ENCODE peak calls at places on chromosomes 6 and 20, in eight cellular contexts. G, A, E, C, X, B, T and L are unnamed samples.

GRCh38 chr20:4427936-4428581 is 293.6 kb upstream of the PRND start:
- DNase-seq in G (no peak), A (no peak), E (peak), C (no peak), X (no peak), B (no peak), T (no peak), L (no peak)

GRCh38 chr6:49430187-49430586 is 32.9 kb downstream of the MMUT start:
- DNase-seq in G (peak), A (no peak), E (no peak), C (peak), X (no peak), B (peak), T (no peak), L (no peak)

GRCh38 chr20:940926-941325 is 24.8 kb upstream of the ANGPT4 start:
- DNase-seq in G (no peak), A (no peak), E (no peak), C (no peak), X (no peak), B (no peak), T (no peak), L (no peak)

GRCh38 chr20:43752561-43753301 is 25.9 kb upstream of the GTSF1L start:
- DNase-seq in G (peak), A (no peak), E (no peak), C (peak), X (no peak), B (peak), T (no peak), L (no peak)

GRCh38 chr6:100472674-100473073 is 8.0 kb upstream of the SIM1 start:
- DNase-seq in G (peak), A (no peak), E (peak), C (no peak), X (no peak), B (peak), T (no peak), L (peak)

GRCh38 chr20:2102585-2103453 is 1.2 kb downstream of the STK35 start:
- DNase-seq in G (peak), A (peak), E (peak), C (peak), X (peak), B (peak), T (peak), L (peak)

GRCh38 chr6:47303383-47303782 is 6.3 kb downstream of the TNFRSF21 start:
- DNase-seq in G (no peak), A (no peak), E (no peak), C (no peak), X (no peak), B (no peak), T (no peak), L (no peak)

GRCh38 chr20:36569847-36570429 is 3.5 kb upstream of the TGIF2 start:
- DNase-seq in G (no peak), A (no peak), E (no peak), C (no peak), X (no peak), B (peak), T (no peak), L (no peak)

GRCh38 chr6:94323853-94324252 is 904.5 kb upstream of the EPHA7 start:
- DNase-seq in G (peak), A (peak), E (peak), C (peak), X (no peak), B (no peak), T (no peak), L (no peak)

GRCh38 chr6:40285535-40285934 is 301.6 kb downstream of the LRFN2 start:
- DNase-seq in G (no peak), A (no peak), E (peak), C (no peak), X (no peak), B (no peak), T (no peak), L (no peak)

GRCh38 chr6:66128676-66129075 is 421.6 kb upstream of the EYS start:
- DNase-seq in G (no peak), A (no peak), E (no peak), C (no peak), X (no peak), B (no peak), T (no peak), L (no peak)

GRCh38 chr6:404685-405423 is 13.3 kb downstream of the IRF4 start:
- DNase-seq in G (no peak), A (no peak), E (no peak), C (no peak), X (no peak), B (no peak), T (no peak), L (no peak)

GRCh38 chr6:41884957-41885356 is 10.2 kb downstream of the USP49 start:
- DNase-seq in G (no peak), A (no peak), E (no peak), C (no peak), X (no peak), B (no peak), T (no peak), L (no peak)

GRCh38 chr6:85124472-85125428 is 325.1 kb upstream of the NT5E start:
- DNase-seq in G (no peak), A (no peak), E (no peak), C (peak), X (peak), B (no peak), T (no peak), L (no peak)

GRCh38 chr20:33915726-33916331 is 77.9 kb upstream of the RALY start:
- DNase-seq in G (peak), A (no peak), E (peak), C (no peak), X (peak), B (peak), T (peak), L (peak)

GRCh38 chr6:71602385-71602949 is 283.9 kb upstream of the RIMS1 start:
- DNase-seq in G (peak), A (no peak), E (no peak), C (no peak), X (no peak), B (peak), T (no peak), L (no peak)

GRCh38 chr6:158567871-158568401 is 8.0 kb downstream of the TMEM181 start:
- DNase-seq in G (no peak), A (no peak), E (no peak), C (no peak), X (no peak), B (peak), T (no peak), L (no peak)

GRCh38 chr20:48972816-48973215 is 51.3 kb downstream of the ARFGEF2 start:
- DNase-seq in G (no peak), A (peak), E (no peak), C (no peak), X (no peak), B (no peak), T (no peak), L (no peak)

GRCh38 chr6:105896052-105896820 is 189.9 kb upstream of the PRDM1 start:
- DNase-seq in G (peak), A (no peak), E (no peak), C (no peak), X (no peak), B (no peak), T (no peak), L (no peak)

GRCh38 chr6:2911171-2911570 is 8.1 kb upstream of the SERPINB9 start:
- DNase-seq in G (no peak), A (no peak), E (no peak), C (no peak), X (no peak), B (peak), T (no peak), L (no peak)

GRCh38 chr6:27902335-27903314 is 9.6 kb downstream of the OR2B2 start:
- DNase-seq in G (peak), A (peak), E (peak), C (peak), X (peak), B (peak), T (peak), L (peak)

GRCh38 chr20:1326031-1326930 is 2.7 kb downstream of the SDCBP2 start:
- DNase-seq in G (no peak), A (peak), E (no peak), C (peak), X (no peak), B (no peak), T (no peak), L (peak)

GRCh38 chr20:11080010-11080409 is 406.2 kb upstream of the JAG1 start:
- DNase-seq in G (no peak), A (peak), E (no peak), C (no peak), X (no peak), B (no peak), T (no peak), L (no peak)

GRCh38 chr6:4155848-4156466 is 20.6 kb upstream of the ECI2 start:
- DNase-seq in G (peak), A (peak), E (peak), C (peak), X (peak), B (peak), T (peak), L (peak)

GRCh38 chr20:63785646-63786255 is 45.3 kb downstream of the ZBTB46 start:
- DNase-seq in G (no peak), A (no peak), E (no peak), C (no peak), X (no peak), B (no peak), T (no peak), L (no peak)

GRCh38 chr6:38603966-38604365 is 35.8 kb downstream of the BTBD9 start:
- DNase-seq in G (no peak), A (no peak), E (no peak), C (peak), X (no peak), B (no peak), T (no peak), L (no peak)

GRCh38 chr6:39430968-39431523 is 108.5 kb upstream of the KCNK16 start:
- DNase-seq in G (no peak), A (no peak), E (peak), C (no peak), X (no peak), B (no peak), T (peak), L (peak)

GRCh38 chr6:46099952-46100351 is 29.8 kb upstream of the ENPP4 start:
- DNase-seq in G (no peak), A (no peak), E (no peak), C (no peak), X (no peak), B (no peak), T (no peak), L (no peak)

GRCh38 chr6:111874030-111874425 is 776 bp upstream of the FYN start:
- DNase-seq in G (peak), A (peak), E (peak), C (no peak), X (no peak), B (no peak), T (no peak), L (peak)

GRCh38 chr6:132060591-132060990 is 109.4 kb upstream of the CCN2 start:
- DNase-seq in G (peak), A (peak), E (no peak), C (peak), X (no peak), B (peak), T (no peak), L (no peak)

GRCh38 chr6:3384346-3385143 is 72.3 kb downstream of the SLC22A23 start:
- DNase-seq in G (no peak), A (no peak), E (no peak), C (no peak), X (no peak), B (no peak), T (no peak), L (no peak)

GRCh38 chr6:88105741-88106340 is 58.2 kb downstream of the SPACA1 start:
- DNase-seq in G (peak), A (no peak), E (no peak), C (no peak), X (no peak), B (no peak), T (no peak), L (no peak)

GRCh38 chr6:39314273-39314790 is at the start of gene KCNK17:
- DNase-seq in G (no peak), A (no peak), E (peak), C (no peak), X (no peak), B (no peak), T (no peak), L (peak)

GRCh38 chr6:53878808-53879207 is 84.0 kb downstream of the LRRC1 start:
- DNase-seq in G (no peak), A (no peak), E (peak), C (no peak), X (no peak), B (no peak), T (no peak), L (no peak)

GRCh38 chr6:162612613-162613012 is 115.0 kb downstream of the PRKN start:
- DNase-seq in G (no peak), A (no peak), E (peak), C (no peak), X (no peak), B (no peak), T (no peak), L (no peak)

GRCh38 chr20:32368930-32369329 is 10.8 kb downstream of the ASXL1 start:
- DNase-seq in G (no peak), A (no peak), E (peak), C (no peak), X (no peak), B (no peak), T (no peak), L (no peak)

GRCh38 chr6:102701019-102701418 is 1307.5 kb downstream of the GRIK2 start:
- DNase-seq in G (no peak), A (no peak), E (no peak), C (no peak), X (no peak), B (no peak), T (no peak), L (no peak)
- H2AFZ ChIP-seq in G (no peak), A (no peak), E (no peak), C (no peak), X (no peak), B (no peak), T (no peak), L (no peak)

DNA sequence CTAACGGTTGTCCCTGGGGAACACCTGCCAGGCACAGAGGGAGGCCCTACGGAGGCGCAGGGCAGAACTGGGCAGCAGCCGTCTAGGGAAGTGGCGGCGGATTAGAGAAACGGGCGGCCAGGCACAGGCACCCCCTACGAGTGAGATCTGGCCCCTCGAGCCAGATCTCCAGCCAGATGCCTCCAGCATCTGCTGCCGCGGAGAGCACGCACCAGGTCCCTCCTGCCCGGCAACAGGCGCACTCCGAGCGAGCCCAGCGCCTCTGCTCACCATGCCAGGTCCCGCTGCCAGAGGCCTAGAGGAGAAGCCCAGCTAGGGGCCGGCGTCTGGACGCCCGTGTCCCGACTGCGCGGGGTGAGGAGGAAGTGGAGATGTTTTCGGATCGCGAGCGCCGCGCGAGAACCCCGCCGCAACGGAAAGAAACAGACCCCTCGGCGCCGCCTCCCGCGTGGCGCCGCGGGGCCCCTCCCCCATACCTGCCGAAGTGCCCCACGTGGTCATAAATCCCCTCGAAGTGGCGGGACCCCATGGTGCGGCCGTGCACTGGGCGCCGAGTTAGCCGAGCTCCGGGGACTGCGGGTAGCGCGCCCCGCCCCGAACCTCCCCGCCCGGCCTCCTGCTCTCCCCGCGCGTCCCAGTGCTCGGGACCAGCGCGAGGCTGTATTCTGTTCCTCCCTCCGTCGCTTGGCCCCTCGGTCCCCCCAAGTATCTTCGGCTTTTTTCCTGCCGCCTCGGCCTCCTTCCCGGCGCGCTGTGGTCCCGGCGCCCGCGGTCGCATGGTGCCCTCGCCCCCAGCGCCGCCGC is at the start of gene SLC22A16:
- DNase-seq in G (no peak), A (no peak), E (peak), C (peak), X (no peak), B (no peak), T (peak), L (peak)
- TF ChIP-seq EZH2 in G (no peak), A (peak), E (no peak), C (no peak), X (no peak), B (no peak), T (no peak), L (no peak)

GRCh38 chr6:149699150-149699549 is 18.8 kb downstream of the LATS1 start:
- DNase-seq in G (no peak), A (no peak), E (no peak), C (no peak), X (no peak), B (no peak), T (no peak), L (no peak)
- H2AFZ ChIP-seq in G (no peak), A (no peak), E (no peak), C (no peak), X (no peak), B (no peak), T (no peak), L (no peak)

GRCh38 chr6:133274813-133275212 is 33.7 kb downstream of the EYA4 start:
- DNase-seq in G (no peak), A (no peak), E (no peak), C (no peak), X (no peak), B (no peak), T (no peak), L (no peak)
- TF ChIP-seq EZH2 in G (no peak), A (no peak), E (no peak), C (no peak), X (no peak), B (no peak), T (no peak), L (no peak)

GRCh38 chr6:117907600-117908245 is 659 bp downstream of the SLC35F1 start:
- DNase-seq in G (no peak), A (peak), E (peak), C (no peak), X (no peak), B (no peak), T (peak), L (no peak)
- H2AFZ ChIP-seq in G (no peak), A (no peak), E (peak), C (no peak), X (no peak), B (peak), T (peak), L (no peak)